ENCODE peak calls at places on chromosomes 12 and 14, in nine cellular contexts. I is astrocyte, A is mammary epithelial cell, Z is endothelial cell of umbilical vein, Q is AG04450, P is upper lobe of left lung, M is left lung, E is DND-41, L is adrenal gland. G is an unnamed sample.

GRCh38 chr14:55026441-55026792 is 482 bp downstream of the WDHD1 start:
- DNase-seq in E (no peak), L (no peak), A (no peak), Q (no peak), P (no peak), M (no peak), Z (no peak), I (no peak), G (no peak)

GRCh38 chr12:12606793-12607589 is 4.7 kb upstream of the CREBL2 start:
- DNase-seq in I (peak), P (no peak), Q (no peak), E (no peak), A (peak), Z (no peak), L (no peak), M (no peak), G (no peak)

GRCh38 chr14:104584557-104584956 is 5.0 kb downstream of the C14orf180 start:
- DNase-seq in I (no peak), Z (no peak), M (no peak), L (no peak), A (no peak), P (no peak), Q (no peak), E (no peak), G (no peak)

GRCh38 chr12:52909256-52909655 is 4.4 kb upstream of the KRT8 start:
- DNase-seq in E (no peak), M (no peak), A (no peak), Z (no peak), Q (no peak), I (no peak), P (no peak), L (no peak), G (no peak)

GRCh38 chr14:30283822-30284446 is 275.0 kb upstream of the G2E3 start:
- DNase-seq in Z (peak), A (peak), I (peak), L (peak), Q (no peak), E (peak), M (no peak), P (peak), G (no peak)

GRCh38 chr12:16174282-16174681 is 103.2 kb downstream of the SLC15A5 start:
- DNase-seq in L (no peak), Z (no peak), P (no peak), I (no peak), A (no peak), M (no peak), Q (no peak), E (no peak), G (no peak)

GRCh38 chr14:101979666-101980065 is 15.3 kb downstream of the DYNC1H1 start:
- DNase-seq in A (no peak), P (no peak), Z (no peak), M (no peak), I (no peak), Q (no peak), L (no peak), E (no peak), G (no peak)

GRCh38 chr12:17357396-17357795 is 732.6 kb downstream of the RERGL start:
- DNase-seq in M (no peak), I (no peak), A (no peak), Q (no peak), E (no peak), L (no peak), Z (no peak), P (no peak), G (no peak)

GRCh38 chr12:115758886-115759620 is 518.4 kb downstream of the MED13L start:
- DNase-seq in P (no peak), I (no peak), Z (no peak), L (no peak), M (no peak), A (no peak), Q (no peak), E (no peak), G (peak)

GRCh38 chr12:47449797-47450196 is 256.0 kb downstream of the RPAP3 start:
- DNase-seq in M (no peak), A (no peak), P (no peak), I (no peak), E (no peak), Z (no peak), Q (no peak), L (no peak), G (no peak)

GRCh38 chr12:47551426-47551851 is 154.4 kb downstream of the RPAP3 start:
- DNase-seq in Z (no peak), Q (no peak), E (no peak), M (no peak), P (no peak), L (no peak), I (peak), A (peak), G (no peak)

GRCh38 chr14:98867146-98867545 is 404.9 kb downstream of the BCL11B start:
- DNase-seq in L (no peak), A (no peak), P (no peak), M (no peak), E (no peak), Z (no peak), Q (no peak), I (no peak), G (no peak)

GRCh38 chr14:38145142-38145541 is 62.6 kb upstream of the SSTR1 start:
- DNase-seq in I (no peak), A (no peak), Q (no peak), M (no peak), E (no peak), L (no peak), Z (no peak), P (no peak), G (no peak)

GRCh38 chr14:101823511-101824120 is 62.1 kb downstream of the PPP2R5C start:
- DNase-seq in M (no peak), E (no peak), P (no peak), Q (no peak), L (no peak), A (no peak), I (no peak), Z (peak), G (no peak)

GRCh38 chr14:93333631-93334095 is 827 bp upstream of the BTBD7 start:
- DNase-seq in E (no peak), L (no peak), A (no peak), M (no peak), Q (no peak), Z (no peak), I (no peak), P (no peak), G (no peak)

GRCh38 chr12:48883305-48884171 is 17.9 kb upstream of the RND1 start:
- DNase-seq in M (no peak), A (no peak), Q (no peak), I (no peak), E (no peak), P (peak), L (no peak), Z (peak), G (no peak)

GRCh38 chr14:103561381-103562134 is 899 bp downstream of the BAG5 start:
- DNase-seq in L (no peak), A (peak), E (peak), P (no peak), Q (no peak), Z (peak), M (no peak), I (peak), G (no peak)

GRCh38 chr12:79522657-79523386 is 167.9 kb downstream of the PAWR start:
- DNase-seq in P (no peak), I (no peak), Q (no peak), A (no peak), Z (no peak), L (no peak), M (no peak), E (no peak), G (no peak)

GRCh38 chr12:99959549-99960170 is 25.1 kb downstream of the ANKS1B start:
- DNase-seq in I (peak), Q (no peak), L (no peak), M (no peak), Z (peak), A (peak), E (no peak), P (no peak), G (no peak)

GRCh38 chr14:23403139-23403438 is 5.0 kb downstream of the MYH6 start:
- DNase-seq in L (no peak), Q (no peak), Z (no peak), M (peak), I (no peak), P (no peak), A (no peak), E (no peak), G (no peak)

GRCh38 chr12:57476162-57476992 is 3.3 kb downstream of the ARHGAP9 start:
- DNase-seq in L (no peak), Z (no peak), E (peak), I (no peak), Q (no peak), M (peak), P (peak), A (no peak), G (no peak)

GRCh38 chr14:76910371-76910890 is 84.2 kb downstream of the LRRC74A start:
- DNase-seq in E (no peak), I (no peak), A (no peak), P (no peak), L (peak), M (no peak), Z (no peak), Q (no peak), G (no peak)

GRCh38 chr14:88597601-88598000 is 34.8 kb downstream of the ZC3H14 start:
- DNase-seq in E (no peak), A (no peak), I (no peak), P (no peak), L (no peak), M (no peak), Q (no peak), Z (no peak), G (no peak)

GRCh38 chr12:24911284-24911791 is 37.6 kb downstream of the BCAT1 start:
- DNase-seq in A (no peak), I (peak), P (no peak), E (no peak), Q (peak), L (no peak), M (no peak), Z (peak), G (no peak)

GRCh38 chr14:61188936-61189808 is 92.0 kb downstream of the TMEM30B start:
- DNase-seq in P (peak), I (peak), L (peak), Q (no peak), A (no peak), Z (peak), E (no peak), M (peak), G (peak)

GRCh38 chr14:95681153-95681552 is 5.1 kb upstream of the TCL1B start:
- DNase-seq in Z (no peak), I (no peak), M (no peak), E (no peak), A (no peak), P (no peak), Q (no peak), L (no peak), G (no peak)

GRCh38 chr14:77580964-77581505 is 35.4 kb downstream of the SPTLC2 start:
- DNase-seq in Q (peak), E (no peak), L (no peak), Z (peak), A (no peak), M (no peak), P (no peak), I (peak), G (no peak)

GRCh38 chr14:99481745-99482099 is 513 bp downstream of the CCNK start:
- DNase-seq in Z (no peak), P (no peak), I (peak), A (peak), Q (no peak), M (no peak), L (no peak), E (peak), G (peak)

GRCh38 chr14:23352506-23353432 is at the start of gene SLC22A17:
- DNase-seq in A (peak), Q (peak), L (peak), P (peak), I (peak), M (no peak), E (no peak), Z (peak), G (peak)

GRCh38 chr12:108495054-108495453 is 20.0 kb upstream of the FICD start:
- DNase-seq in Z (peak), L (peak), Q (no peak), E (peak), I (no peak), A (peak), P (no peak), M (no peak), G (no peak)

GRCh38 chr12:119167904-119168303 is 10.8 kb upstream of the HSPB8 start:
- DNase-seq in M (no peak), Z (no peak), Q (no peak), P (no peak), I (no peak), A (no peak), L (no peak), E (no peak), G (no peak)

GRCh38 chr12:131908716-131909595 is 14.5 kb downstream of the ULK1 start:
- DNase-seq in L (no peak), Q (no peak), I (no peak), Z (no peak), A (no peak), E (no peak), P (no peak), M (peak), G (no peak)

GRCh38 chr14:90828642-90829487 is 12.6 kb upstream of the TTC7B start:
- DNase-seq in Z (no peak), I (no peak), P (no peak), Q (no peak), M (no peak), E (no peak), L (peak), A (no peak), G (no peak)

GRCh38 chr12:10170199-10170598 is 1.7 kb downstream of the OLR1 start:
- DNase-seq in E (no peak), Q (no peak), M (no peak), I (no peak), Z (no peak), A (peak), L (no peak), P (no peak), G (no peak)

DNA sequence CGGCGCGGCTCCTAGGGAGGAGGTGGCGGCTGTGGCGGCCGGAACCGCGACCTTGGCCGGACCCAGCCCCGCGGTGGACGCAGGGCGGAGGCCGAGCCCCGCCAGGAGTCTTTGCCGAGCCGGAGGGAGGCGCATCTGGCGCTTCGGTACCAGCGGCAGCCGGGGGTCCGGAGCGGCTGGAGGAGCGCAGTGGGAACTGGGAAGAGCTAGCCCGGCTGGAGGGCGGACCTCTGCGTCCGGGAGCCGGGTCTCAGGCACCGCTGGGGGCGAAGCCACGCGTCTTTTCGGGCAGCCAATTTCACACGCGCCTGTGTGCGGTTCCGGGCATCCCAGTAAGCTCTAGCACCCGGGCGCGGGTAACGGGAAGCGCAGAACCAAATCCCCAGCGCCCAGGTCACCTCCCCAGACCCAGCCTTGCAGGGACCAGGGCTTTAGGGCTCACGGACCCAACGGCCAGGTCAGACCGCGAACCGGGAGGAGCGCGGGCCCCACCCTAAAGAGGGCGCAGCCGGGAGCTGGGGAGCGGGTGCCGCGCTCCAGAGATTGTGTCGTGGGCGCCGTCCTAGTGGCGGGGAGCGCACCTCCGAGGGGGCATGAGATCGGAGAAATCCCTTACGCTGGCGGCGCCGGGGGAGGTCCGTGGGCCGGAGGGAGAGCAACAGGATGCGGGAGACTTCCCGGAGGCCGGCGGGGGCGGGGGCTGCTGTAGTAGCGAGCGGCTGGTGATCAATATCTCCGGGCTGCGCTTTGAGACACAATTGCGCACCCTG is 89.4 kb downstream of the GALNT8 start:
- DNase-seq in P (no peak), M (no peak), L (no peak), E (no peak), Q (no peak), I (peak), A (no peak), Z (no peak), G (no peak)
- TF ChIP-seq CTCF in P (no peak), M (no peak), L (no peak), E (no peak), Q (no peak), I (no peak), A (no peak), Z (no peak), G (no peak)

GRCh38 chr12:110333201-110333600 is 52.2 kb downstream of the ATP2A2 start:
- DNase-seq in Q (no peak), P (no peak), A (no peak), I (no peak), E (no peak), M (no peak), L (no peak), Z (no peak), G (no peak)
- H3K27ac ChIP-seq in Q (no peak), P (no peak), A (no peak), I (no peak), E (no peak), M (no peak), L (no peak), Z (no peak), G (no peak)

GRCh38 chr14:96702831-96703230 is 94.4 kb upstream of the VRK1 start:
- DNase-seq in P (no peak), E (no peak), M (no peak), I (no peak), L (no peak), Q (no peak), A (no peak), Z (no peak), G (no peak)

GRCh38 chr14:96693986-96694385 is 103.2 kb upstream of the VRK1 start:
- DNase-seq in Z (no peak), Q (no peak), I (no peak), L (no peak), M (no peak), A (no peak), P (no peak), E (no peak), G (no peak)

GRCh38 chr14:96699666-96700065 is 97.5 kb upstream of the VRK1 start:
- DNase-seq in I (no peak), Q (no peak), E (no peak), P (no peak), M (no peak), L (no peak), Z (no peak), A (no peak), G (no peak)

GRCh38 chr14:96693252-96693820 is 103.8 kb upstream of the VRK1 start:
- DNase-seq in Q (no peak), M (no peak), Z (no peak), A (no peak), I (no peak), L (no peak), P (no peak), E (no peak), G (no peak)

GRCh38 chr14:96698846-96699543 is 98.2 kb upstream of the VRK1 start:
- DNase-seq in A (no peak), M (no peak), L (no peak), E (peak), P (no peak), Q (no peak), I (no peak), Z (no peak), G (no peak)
- TF ChIP-seq CTCF in A (no peak), M (no peak), L (no peak), E (peak), P (no peak), Q (no peak), I (no peak), Z (no peak), G (no peak)

GRCh38 chr14:70754989-70755388 is 54.3 kb downstream of the MAP3K9 start:
- DNase-seq in I (peak), E (no peak), A (peak), Q (no peak), Z (no peak), M (peak), P (peak), L (peak), G (peak)

GRCh38 chr14:70753518-70753953 is 55.8 kb downstream of the MAP3K9 start:
- DNase-seq in A (no peak), M (no peak), Z (no peak), L (no peak), E (no peak), P (peak), Q (no peak), I (no peak), G (no peak)

GRCh38 chr14:70759398-70759797 is 49.9 kb downstream of the MAP3K9 start:
- DNase-seq in M (no peak), L (no peak), E (no peak), Z (no peak), Q (no peak), I (no peak), P (no peak), A (no peak), G (no peak)

GRCh38 chr14:70755655-70756054 is 53.7 kb downstream of the MAP3K9 start:
- DNase-seq in A (peak), I (peak), P (no peak), Q (no peak), E (no peak), M (no peak), Z (no peak), L (no peak), G (peak)
- H3K27ac ChIP-seq in A (peak), I (no peak), P (peak), Q (no peak), E (no peak), M (peak), Z (no peak), L (no peak), G (no peak)

GRCh38 chr14:50658203-50658602 is 9.9 kb downstream of the SAV1 start:
- DNase-seq in A (no peak), Z (peak), E (no peak), I (peak), Q (no peak), L (no peak), M (no peak), P (peak), G (no peak)
- TF ChIP-seq CTCF in A (no peak), Z (no peak), E (no peak), I (no peak), Q (no peak), L (no peak), M (no peak), P (no peak), G (no peak)

DNA sequence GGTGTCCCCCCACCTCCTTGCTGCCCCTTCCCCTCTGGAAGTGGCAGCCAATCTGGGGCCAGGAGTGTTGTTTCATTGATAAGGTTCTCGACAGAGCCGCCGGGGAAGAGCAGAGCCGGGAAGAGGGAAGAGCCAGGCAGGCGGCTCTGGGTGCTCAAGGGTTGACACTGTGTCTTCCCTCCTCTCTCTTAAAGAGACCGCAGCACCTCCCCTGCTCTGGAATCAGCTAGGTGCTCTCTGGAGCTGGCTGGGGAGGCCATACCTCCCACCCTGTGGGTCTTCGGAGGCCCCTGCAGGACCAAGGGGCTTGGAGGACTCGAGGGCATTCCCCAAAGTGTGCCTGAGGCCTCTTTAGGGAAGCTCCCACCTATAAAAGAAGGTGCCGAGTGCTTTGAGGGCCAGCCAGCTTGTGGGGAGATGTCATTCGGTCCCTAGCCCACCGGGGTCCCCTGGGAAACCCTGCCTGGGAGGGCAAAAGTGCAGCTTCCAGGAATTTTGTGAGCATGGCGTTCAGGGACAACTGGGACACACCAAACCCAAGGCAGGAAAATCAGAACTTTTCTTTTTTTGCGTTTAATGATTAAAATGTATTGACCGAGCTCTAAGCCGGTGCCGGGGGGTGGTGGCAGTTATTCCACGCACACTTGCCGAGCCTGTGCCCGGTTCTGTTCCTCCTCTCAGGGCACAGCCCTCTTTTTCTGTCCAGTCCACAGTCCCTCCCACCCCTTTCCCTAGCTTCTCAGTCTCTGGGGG is 2.9 kb downstream of the SETD1B start:
- DNase-seq in L (peak), E (no peak), Q (no peak), M (peak), P (no peak), I (no peak), Z (no peak), A (peak), G (no peak)
- H3K27ac ChIP-seq in L (peak), E (peak), Q (no peak), M (no peak), P (peak), I (peak), Z (peak), A (peak), G (peak)

G was measured in prostate gland.